ENCODE peak calls at places on chromosomes 13 and 19, in eight cellular contexts. One of them, this sample, is unnamed.

GRCh38 chr19:41335467-41335866 is 18.3 kb downstream of the TGFB1 start:
- DNase-seq in colonic mucosa: no peak
- DNase-seq in body of pancreas: no peak
- DNase-seq in PC-3: peak; percentile 69
- DNase-seq in GM06990: no peak
- DNase-seq in heart right ventricle: no peak
- DNase-seq in psoas muscle: no peak
- DNase-seq in mucosa of descending colon: no peak
- DNase-seq in this sample: no peak

GRCh38 chr19:50377051-50377441 is 789 bp downstream of the NR1H2 start:
- DNase-seq in GM06990: no peak
- DNase-seq in mucosa of descending colon: no peak
- DNase-seq in heart right ventricle: no peak
- DNase-seq in body of pancreas: peak; percentile 62
- DNase-seq in colonic mucosa: peak; percentile 65
- DNase-seq in psoas muscle: peak; percentile 68
- DNase-seq in PC-3: peak; percentile 43
- DNase-seq in this sample: no peak

GRCh38 chr19:1361601-1362384 is 21.9 kb upstream of the NDUFS7 start:
- DNase-seq in PC-3: peak; percentile 49
- DNase-seq in GM06990: no peak
- DNase-seq in psoas muscle: no peak
- DNase-seq in mucosa of descending colon: no peak
- DNase-seq in body of pancreas: no peak
- DNase-seq in heart right ventricle: no peak
- DNase-seq in colonic mucosa: no peak
- DNase-seq in this sample: no peak

GRCh38 chr13:43981512-43982301 is 102.0 kb downstream of the LACC1 start:
- DNase-seq in heart right ventricle: no peak
- DNase-seq in colonic mucosa: no peak
- DNase-seq in GM06990: no peak
- DNase-seq in psoas muscle: no peak
- DNase-seq in body of pancreas: no peak
- DNase-seq in mucosa of descending colon: no peak
- DNase-seq in PC-3: no peak
- DNase-seq in this sample: no peak

GRCh38 chr19:35403116-35403760 is 32.4 kb downstream of the GPR42 start:
- DNase-seq in colonic mucosa: no peak
- DNase-seq in heart right ventricle: no peak
- DNase-seq in PC-3: no peak
- DNase-seq in body of pancreas: no peak
- DNase-seq in psoas muscle: no peak
- DNase-seq in mucosa of descending colon: no peak
- DNase-seq in GM06990: no peak
- DNase-seq in this sample: no peak

GRCh38 chr13:111925146-111925875 is 141.6 kb upstream of the SOX1 start:
- DNase-seq in heart right ventricle: no peak
- DNase-seq in psoas muscle: no peak
- DNase-seq in body of pancreas: peak; percentile 3
- DNase-seq in mucosa of descending colon: no peak
- DNase-seq in PC-3: no peak
- DNase-seq in colonic mucosa: no peak
- DNase-seq in GM06990: no peak
- DNase-seq in this sample: no peak

GRCh38 chr19:54959840-54960239 is 6.3 kb upstream of the NLRP2 start:
- DNase-seq in body of pancreas: no peak
- DNase-seq in mucosa of descending colon: no peak
- DNase-seq in GM06990: peak; percentile 58
- DNase-seq in heart right ventricle: no peak
- DNase-seq in psoas muscle: no peak
- DNase-seq in colonic mucosa: no peak
- DNase-seq in PC-3: no peak
- DNase-seq in this sample: no peak

GRCh38 chr13:88183440-88183839 is 512.3 kb downstream of the SLITRK5 start:
- DNase-seq in body of pancreas: no peak
- DNase-seq in PC-3: no peak
- DNase-seq in colonic mucosa: no peak
- DNase-seq in heart right ventricle: no peak
- DNase-seq in psoas muscle: no peak
- DNase-seq in GM06990: no peak
- DNase-seq in mucosa of descending colon: no peak
- DNase-seq in this sample: no peak

GRCh38 chr19:57803594-57804325 is 11.0 kb downstream of the ZNF552 start:
- DNase-seq in psoas muscle: no peak
- DNase-seq in colonic mucosa: peak; percentile 62
- DNase-seq in mucosa of descending colon: peak; percentile 60
- DNase-seq in heart right ventricle: no peak
- DNase-seq in PC-3: peak; percentile 54
- DNase-seq in GM06990: peak; percentile 17
- DNase-seq in body of pancreas: no peak
- DNase-seq in this sample: no peak

GRCh38 chr13:45474584-45475454 is 10.1 kb downstream of the COG3 start:
- DNase-seq in mucosa of descending colon: no peak
- DNase-seq in psoas muscle: no peak
- DNase-seq in body of pancreas: no peak
- DNase-seq in PC-3: no peak
- DNase-seq in colonic mucosa: no peak
- DNase-seq in GM06990: no peak
- DNase-seq in heart right ventricle: no peak
- DNase-seq in this sample: no peak

GRCh38 chr13:96730676-96731075 is 263.6 kb downstream of the OXGR1 start:
- DNase-seq in GM06990: no peak
- DNase-seq in colonic mucosa: no peak
- DNase-seq in mucosa of descending colon: no peak
- DNase-seq in body of pancreas: no peak
- DNase-seq in PC-3: no peak
- DNase-seq in psoas muscle: no peak
- DNase-seq in heart right ventricle: no peak
- DNase-seq in this sample: no peak

GRCh38 chr13:110330491-110331001 is 23.5 kb downstream of the COL4A2 start:
- DNase-seq in GM06990: no peak
- DNase-seq in colonic mucosa: no peak
- DNase-seq in body of pancreas: no peak
- DNase-seq in PC-3: no peak
- DNase-seq in psoas muscle: no peak
- DNase-seq in mucosa of descending colon: no peak
- DNase-seq in heart right ventricle: no peak
- DNase-seq in this sample: no peak

GRCh38 chr19:39839678-39840327 is 5.8 kb upstream of the DYRK1B start:
- DNase-seq in colonic mucosa: no peak
- DNase-seq in heart right ventricle: no peak
- DNase-seq in mucosa of descending colon: no peak
- DNase-seq in GM06990: no peak
- DNase-seq in body of pancreas: no peak
- DNase-seq in psoas muscle: no peak
- DNase-seq in PC-3: no peak
- DNase-seq in this sample: no peak

GRCh38 chr19:39843919-39844793 is 2.0 kb downstream of the FBL start:
- DNase-seq in GM06990: no peak
- DNase-seq in psoas muscle: no peak
- DNase-seq in body of pancreas: no peak
- DNase-seq in colonic mucosa: no peak
- DNase-seq in heart right ventricle: no peak
- DNase-seq in PC-3: peak; percentile 64
- DNase-seq in mucosa of descending colon: no peak
- DNase-seq in this sample: no peak

GRCh38 chr19:30686252-30686762 is 314.1 kb downstream of the ZNF536 start:
- DNase-seq in PC-3: no peak
- DNase-seq in psoas muscle: no peak
- DNase-seq in heart right ventricle: no peak
- DNase-seq in mucosa of descending colon: no peak
- DNase-seq in GM06990: no peak
- DNase-seq in body of pancreas: no peak
- DNase-seq in colonic mucosa: no peak
- DNase-seq in this sample: no peak

GRCh38 chr19:31421856-31422255 is 72.6 kb upstream of the TSHZ3 start:
- DNase-seq in PC-3: no peak
- DNase-seq in colonic mucosa: no peak
- DNase-seq in psoas muscle: no peak
- DNase-seq in mucosa of descending colon: no peak
- DNase-seq in body of pancreas: no peak
- DNase-seq in GM06990: no peak
- DNase-seq in heart right ventricle: no peak
- DNase-seq in this sample: no peak

GRCh38 chr19:3142292-3142670 is 6.4 kb downstream of the GNA15 start:
- DNase-seq in GM06990: no peak
- DNase-seq in heart right ventricle: no peak
- DNase-seq in colonic mucosa: no peak
- DNase-seq in psoas muscle: no peak
- DNase-seq in PC-3: peak; percentile 81
- DNase-seq in mucosa of descending colon: no peak
- DNase-seq in body of pancreas: no peak
- DNase-seq in this sample: no peak

GRCh38 chr13:42215578-42216421 is 56.2 kb upstream of the AKAP11 start:
- DNase-seq in GM06990: peak; percentile 5
- DNase-seq in heart right ventricle: no peak
- DNase-seq in colonic mucosa: peak; percentile 21
- DNase-seq in mucosa of descending colon: no peak
- DNase-seq in psoas muscle: no peak
- DNase-seq in body of pancreas: peak; percentile 12
- DNase-seq in PC-3: peak; percentile 53
- DNase-seq in this sample: no peak

GRCh38 chr13:111659842-111660241 is 339.4 kb downstream of the TEX29 start:
- DNase-seq in mucosa of descending colon: no peak
- DNase-seq in colonic mucosa: no peak
- DNase-seq in psoas muscle: no peak
- DNase-seq in GM06990: no peak
- DNase-seq in heart right ventricle: peak; percentile 29
- DNase-seq in body of pancreas: no peak
- DNase-seq in PC-3: no peak
- DNase-seq in this sample: no peak

GRCh38 chr13:94712287-94712811 is at the start of gene SOX21:
- DNase-seq in heart right ventricle: no peak
- DNase-seq in mucosa of descending colon: peak; percentile 33
- DNase-seq in PC-3: peak; percentile 71
- DNase-seq in GM06990: peak; percentile 26
- DNase-seq in psoas muscle: no peak
- DNase-seq in body of pancreas: no peak
- DNase-seq in colonic mucosa: no peak
- DNase-seq in this sample: no peak

GRCh38 chr13:99356216-99357089 is 49.3 kb upstream of the GPR183 start:
- DNase-seq in PC-3: no peak
- DNase-seq in body of pancreas: no peak
- DNase-seq in heart right ventricle: peak; percentile 31
- DNase-seq in GM06990: peak; percentile 69
- DNase-seq in psoas muscle: peak; percentile 60
- DNase-seq in colonic mucosa: no peak
- DNase-seq in mucosa of descending colon: no peak
- DNase-seq in this sample: no peak

GRCh38 chr13:19658192-19658591 is 24.7 kb downstream of the MPHOSPH8 start:
- DNase-seq in mucosa of descending colon: no peak
- DNase-seq in colonic mucosa: no peak
- DNase-seq in heart right ventricle: no peak
- DNase-seq in GM06990: no peak
- DNase-seq in PC-3: no peak
- DNase-seq in body of pancreas: no peak
- DNase-seq in psoas muscle: no peak
- DNase-seq in this sample: no peak

GRCh38 chr13:40787062-40787461 is 2.3 kb upstream of the SLC25A15 start:
- DNase-seq in colonic mucosa: no peak
- DNase-seq in body of pancreas: no peak
- DNase-seq in GM06990: no peak
- DNase-seq in mucosa of descending colon: no peak
- DNase-seq in heart right ventricle: no peak
- DNase-seq in psoas muscle: no peak
- DNase-seq in PC-3: no peak
- DNase-seq in this sample: no peak

GRCh38 chr19:38838208-38838985 is 6.8 kb upstream of the ECH1 start:
- DNase-seq in heart right ventricle: no peak
- DNase-seq in body of pancreas: no peak
- DNase-seq in colonic mucosa: no peak
- DNase-seq in psoas muscle: peak; percentile 52
- DNase-seq in mucosa of descending colon: no peak
- DNase-seq in PC-3: peak; percentile 94
- DNase-seq in GM06990: no peak
- DNase-seq in this sample: no peak

GRCh38 chr13:40994581-40995230 is 24.4 kb downstream of the ELF1 start:
- DNase-seq in GM06990: peak; percentile 59
- DNase-seq in colonic mucosa: no peak
- DNase-seq in psoas muscle: no peak
- DNase-seq in body of pancreas: no peak
- DNase-seq in PC-3: no peak
- DNase-seq in mucosa of descending colon: no peak
- DNase-seq in heart right ventricle: no peak
- DNase-seq in this sample: no peak

GRCh38 chr19:11984986-11985385 is 20.1 kb downstream of the ZNF763 start:
- DNase-seq in PC-3: no peak
- DNase-seq in heart right ventricle: no peak
- DNase-seq in GM06990: peak; percentile 32
- DNase-seq in body of pancreas: no peak
- DNase-seq in mucosa of descending colon: no peak
- DNase-seq in colonic mucosa: no peak
- DNase-seq in psoas muscle: no peak
- DNase-seq in this sample: no peak
- TF ChIP-seq CTCF in PC-3: peak; percentile 25
- TF ChIP-seq CTCF in heart right ventricle: peak; percentile 30
- TF ChIP-seq CTCF in GM06990: peak; percentile 41
- TF ChIP-seq CTCF in body of pancreas: no peak
- TF ChIP-seq CTCF in mucosa of descending colon: no peak
- TF ChIP-seq CTCF in colonic mucosa: no peak
- TF ChIP-seq CTCF in psoas muscle: no peak
- TF ChIP-seq CTCF in this sample: no peak

GRCh38 chr13:27631665-27632064 is 10.0 kb downstream of the POLR1D start:
- DNase-seq in psoas muscle: no peak
- DNase-seq in mucosa of descending colon: no peak
- DNase-seq in heart right ventricle: no peak
- DNase-seq in colonic mucosa: no peak
- DNase-seq in body of pancreas: no peak
- DNase-seq in PC-3: no peak
- DNase-seq in GM06990: no peak
- DNase-seq in this sample: no peak
- H3K36me3 ChIP-seq in psoas muscle: no peaks in the 10 kb centered on the region
- H3K36me3 ChIP-seq in mucosa of descending colon: no peaks in the 10 kb centered on the region
- H3K36me3 ChIP-seq in heart right ventricle: no peaks in the 10 kb centered on the region
- H3K36me3 ChIP-seq in colonic mucosa: no peaks in the 10 kb centered on the region
- H3K36me3 ChIP-seq in body of pancreas: no peaks in the 10 kb centered on the region
- H3K36me3 ChIP-seq in PC-3: no peaks in the 10 kb centered on the region
- H3K36me3 ChIP-seq in GM06990: peaks cover 3% of the 10 kb centered on the region
- H3K36me3 ChIP-seq in this sample: peaks cover 4% of the 10 kb centered on the region

DNA sequence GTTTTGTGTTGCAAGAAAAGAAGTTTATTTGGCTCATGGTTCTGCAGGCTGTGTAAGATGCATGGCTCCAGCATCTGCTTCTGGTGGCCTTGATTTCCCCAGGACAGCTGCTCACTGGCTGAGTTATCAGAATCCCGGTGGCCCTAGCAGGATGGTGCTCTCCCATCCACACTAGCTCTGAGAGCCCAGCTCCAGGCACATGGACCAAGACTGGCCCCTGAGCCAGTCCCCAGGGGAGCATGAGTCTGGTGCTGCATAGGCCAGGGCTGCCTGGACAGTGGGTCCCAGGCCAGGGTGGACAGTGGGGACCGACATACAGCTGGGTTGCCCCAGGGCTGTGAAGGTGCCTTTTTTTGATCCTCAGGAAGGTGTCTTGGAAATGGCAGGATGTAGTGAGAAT is 10.4 kb downstream of the ADGRE2 start:
- DNase-seq in GM06990: no peak
- DNase-seq in psoas muscle: no peak
- DNase-seq in PC-3: no peak
- DNase-seq in heart right ventricle: no peak
- DNase-seq in colonic mucosa: no peak
- DNase-seq in mucosa of descending colon: no peak
- DNase-seq in body of pancreas: no peak
- DNase-seq in this sample: no peak
- TF ChIP-seq CTCF in GM06990: no peak
- TF ChIP-seq CTCF in psoas muscle: no peak
- TF ChIP-seq CTCF in PC-3: no peak
- TF ChIP-seq CTCF in heart right ventricle: no peak
- TF ChIP-seq CTCF in colonic mucosa: no peak
- TF ChIP-seq CTCF in mucosa of descending colon: no peak
- TF ChIP-seq CTCF in body of pancreas: no peak
- TF ChIP-seq CTCF in this sample: no peak

GRCh38 chr19:48176226-48176625 is 5.7 kb downstream of the ZSWIM9 start:
- DNase-seq in psoas muscle: no peak
- DNase-seq in mucosa of descending colon: no peak
- DNase-seq in GM06990: no peak
- DNase-seq in body of pancreas: no peak
- DNase-seq in heart right ventricle: no peak
- DNase-seq in PC-3: no peak
- DNase-seq in colonic mucosa: no peak
- DNase-seq in this sample: no peak
- H3K36me3 ChIP-seq in psoas muscle: peaks cover 34% of the 10 kb centered on the region
- H3K36me3 ChIP-seq in mucosa of descending colon: no peaks in the 10 kb centered on the region
- H3K36me3 ChIP-seq in GM06990: peaks cover 5% of the 10 kb centered on the region
- H3K36me3 ChIP-seq in body of pancreas: peaks cover 2% of the 10 kb centered on the region
- H3K36me3 ChIP-seq in heart right ventricle: no peaks in the 10 kb centered on the region
- H3K36me3 ChIP-seq in PC-3: peaks cover under 1% of the 10 kb centered on the region
- H3K36me3 ChIP-seq in colonic mucosa: no peaks in the 10 kb centered on the region
- H3K36me3 ChIP-seq in this sample: peaks cover 12% of the 10 kb centered on the region

This sample was measured in lung.